ENCODE peak calls at places on chromosomes 12 and 14, in seven cellular contexts. R is SJCRH30, S is NCI-H510A, P is amygdala, W is G401, E is adrenal gland, N is NCI-H1436. I is an unnamed sample.
A peak's percentile ranks its signal among the peaks of the same experiment; 100 is the strongest.

GRCh38 chr14:101185946-101186345 is 282.4 kb upstream of the RTL1 start:
- DNase-seq in E (no peak), R (no peak), W (no peak), N (no peak), S (no peak), P (no peak), I (no peak)

GRCh38 chr14:28754209-28754985 is 12.2 kb upstream of the FOXG1 start:
- DNase-seq in N (peak; percentile 49), E (peak; percentile 23), P (peak; percentile 40), S (peak; percentile 6), W (peak; percentile 21), R (peak; percentile 71), I (no peak)

GRCh38 chr12:107967170-107967569 is 161.9 kb upstream of the WSCD2 start:
- DNase-seq in S (no peak), W (no peak), R (no peak), P (no peak), N (no peak), E (no peak), I (no peak)

GRCh38 chr12:132408626-132409494 is 79.5 kb upstream of the GALNT9 start:
- DNase-seq in W (no peak), S (no peak), R (no peak), E (no peak), P (no peak), N (no peak), I (no peak)

GRCh38 chr14:72962829-72963312 is 36.6 kb downstream of the DCAF4 start:
- DNase-seq in W (peak; percentile 11), R (peak; percentile 66), E (peak; percentile 74), N (peak; percentile 18), S (no peak), P (no peak), I (no peak)

GRCh38 chr12:122861586-122861970 is 26.3 kb downstream of the HIP1R start:
- DNase-seq in P (no peak), R (no peak), W (no peak), E (no peak), S (no peak), N (no peak), I (no peak)

GRCh38 chr12:126726481-126727217 is 1540.3 kb upstream of the TMEM132C start:
- DNase-seq in P (no peak), N (no peak), R (no peak), W (no peak), E (no peak), S (no peak), I (no peak)

GRCh38 chr14:105914738-105915385 is 388.5 kb downstream of the TMEM121 start:
- DNase-seq in S (no peak), N (no peak), P (no peak), R (no peak), E (no peak), W (no peak), I (no peak)

GRCh38 chr14:104132981-104133380 is 5.4 kb upstream of the KIF26A start:
- DNase-seq in E (no peak), P (no peak), N (no peak), S (no peak), R (peak; percentile 67), W (no peak), I (no peak)

I was measured in NCI-H526 treated with DMSO at 0.1 percent for 48 hours.